ENCODE peak calls at places on chromosomes 2 and 18, in nine cellular contexts. S is mammary epithelial cell, M is AG04450, U is ascending aorta, K is esophagus squamous epithelium, V is aorta, B is tibial nerve, T is left lung, R is transverse colon. Y is an unnamed sample.

GRCh38 chr2:64751286-64752260 is 97.9 kb upstream of the SERTAD2 start:
- DNase-seq in S (peak), M (peak), U (no peak), K (no peak), V (peak), B (peak), T (peak), R (peak), Y (peak)

GRCh38 chr18:28175930-28176673 is 828 bp downstream of the CDH2 start:
- DNase-seq in S (peak), M (no peak), U (no peak), K (no peak), V (no peak), B (no peak), T (no peak), R (no peak), Y (no peak)

GRCh38 chr18:51513525-51513924 is 316.0 kb upstream of the MEX3C start:
- DNase-seq in S (peak), M (no peak), U (no peak), K (no peak), V (no peak), B (no peak), T (no peak), R (no peak), Y (no peak)

GRCh38 chr2:128309341-128310093 is 9.2 kb downstream of the HS6ST1 start:
- DNase-seq in S (no peak), M (peak), U (peak), K (no peak), V (no peak), B (no peak), T (peak), R (peak), Y (peak)

GRCh38 chr2:66575625-66576371 is 140.9 kb downstream of the MEIS1 start:
- DNase-seq in S (no peak), M (no peak), U (peak), K (no peak), V (peak), B (no peak), T (peak), R (no peak), Y (peak)

GRCh38 chr2:46943881-46944798 is 28.5 kb upstream of the MCFD2 start:
- DNase-seq in S (no peak), M (no peak), U (no peak), K (no peak), V (no peak), B (no peak), T (no peak), R (no peak), Y (no peak)

GRCh38 chr2:172305066-172305465 is 122.3 kb upstream of the ITGA6 start:
- DNase-seq in S (no peak), M (no peak), U (no peak), K (no peak), V (no peak), B (no peak), T (no peak), R (no peak), Y (no peak)

GRCh38 chr18:32754508-32755263 is 18.1 kb downstream of the KLHL14 start:
- DNase-seq in S (no peak), M (no peak), U (no peak), K (no peak), V (no peak), B (no peak), T (no peak), R (no peak), Y (no peak)

GRCh38 chr2:202032841-202033316 is 776 bp upstream of the FZD7 start:
- DNase-seq in S (peak), M (no peak), U (peak), K (no peak), V (peak), B (peak), T (peak), R (peak), Y (peak)

GRCh38 chr2:19632327-19633040 is 269.3 kb downstream of the TTC32 start:
- DNase-seq in S (no peak), M (no peak), U (no peak), K (no peak), V (peak), B (no peak), T (no peak), R (no peak), Y (peak)

GRCh38 chr18:77341527-77341926 is 91.9 kb downstream of the GALR1 start:
- DNase-seq in S (no peak), M (no peak), U (no peak), K (no peak), V (no peak), B (no peak), T (no peak), R (no peak), Y (no peak)

GRCh38 chr2:234291765-234292204 is 205.1 kb downstream of the ARL4C start:
- DNase-seq in S (peak), M (no peak), U (no peak), K (no peak), V (peak), B (no peak), T (no peak), R (peak), Y (peak)

GRCh38 chr2:239724194-239724849 is 300.8 kb downstream of the NDUFA10 start:
- DNase-seq in S (no peak), M (no peak), U (peak), K (no peak), V (peak), B (no peak), T (peak), R (peak), Y (no peak)

GRCh38 chr2:215918901-215919585 is 94.3 kb downstream of the MREG start:
- DNase-seq in S (no peak), M (no peak), U (no peak), K (no peak), V (no peak), B (no peak), T (no peak), R (no peak), Y (no peak)

GRCh38 chr2:47536696-47537095 is 133.7 kb downstream of the MSH2 start:
- DNase-seq in S (no peak), M (no peak), U (no peak), K (no peak), V (no peak), B (no peak), T (no peak), R (no peak), Y (no peak)

GRCh38 chr18:48529796-48530195 is 9.0 kb upstream of the CTIF start:
- DNase-seq in S (peak), M (no peak), U (no peak), K (no peak), V (no peak), B (no peak), T (no peak), R (no peak), Y (no peak)

GRCh38 chr18:13500891-13501887 is 225.2 kb downstream of the FAM210A start:
- DNase-seq in S (peak), M (no peak), U (peak), K (no peak), V (peak), B (peak), T (peak), R (peak), Y (no peak)

GRCh38 chr18:34647251-34647650 is 62.8 kb upstream of the DTNA start:
- DNase-seq in S (no peak), M (no peak), U (no peak), K (no peak), V (no peak), B (no peak), T (no peak), R (no peak), Y (no peak)

GRCh38 chr2:176291768-176292393 is 22.6 kb downstream of the MTX2 start:
- DNase-seq in S (no peak), M (no peak), U (no peak), K (no peak), V (no peak), B (no peak), T (no peak), R (no peak), Y (no peak)

GRCh38 chr18:60555629-60556028 is 183.1 kb upstream of the MC4R start:
- DNase-seq in S (no peak), M (no peak), U (no peak), K (no peak), V (no peak), B (no peak), T (no peak), R (no peak), Y (peak)

GRCh38 chr2:222352981-222353380 is 54.2 kb upstream of the PAX3 start:
- DNase-seq in S (peak), M (no peak), U (no peak), K (no peak), V (no peak), B (no peak), T (no peak), R (no peak), Y (no peak)

GRCh38 chr2:11406492-11407381 is 59.2 kb downstream of the E2F6 start:
- DNase-seq in S (peak), M (peak), U (peak), K (no peak), V (peak), B (no peak), T (no peak), R (peak), Y (no peak)

GRCh38 chr2:7083580-7084509 is 166.6 kb downstream of the RNF144A start:
- DNase-seq in S (peak), M (no peak), U (no peak), K (no peak), V (no peak), B (no peak), T (no peak), R (no peak), Y (no peak)

GRCh38 chr2:142615876-142616275 is 261.6 kb upstream of the KYNU start:
- DNase-seq in S (no peak), M (no peak), U (no peak), K (no peak), V (no peak), B (no peak), T (no peak), R (no peak), Y (no peak)

GRCh38 chr2:71340176-71340575 is 8.6 kb downstream of the ZNF638 start:
- DNase-seq in S (no peak), M (no peak), U (no peak), K (no peak), V (no peak), B (no peak), T (no peak), R (no peak), Y (no peak)

GRCh38 chr2:171675810-171676345 is 11.4 kb upstream of the DYNC1I2 start:
- DNase-seq in S (no peak), M (no peak), U (no peak), K (no peak), V (no peak), B (no peak), T (no peak), R (no peak), Y (no peak)

GRCh38 chr18:77250926-77251729 is 1.5 kb downstream of the GALR1 start:
- DNase-seq in S (no peak), M (no peak), U (no peak), K (no peak), V (no peak), B (no peak), T (no peak), R (no peak), Y (no peak)

GRCh38 chr18:79506191-79507075 is 110.7 kb downstream of the NFATC1 start:
- DNase-seq in S (no peak), M (no peak), U (peak), K (no peak), V (peak), B (peak), T (peak), R (peak), Y (no peak)

GRCh38 chr18:46411862-46412690 is 244.9 kb downstream of the LOXHD1 start:
- DNase-seq in S (peak), M (no peak), U (no peak), K (no peak), V (no peak), B (no peak), T (no peak), R (no peak), Y (peak)

GRCh38 chr2:231648579-231649174 is 56.0 kb downstream of the TEX44 start:
- DNase-seq in S (peak), M (no peak), U (peak), K (no peak), V (peak), B (no peak), T (peak), R (peak), Y (peak)

GRCh38 chr2:107529146-107529545 is 297.5 kb upstream of the RGPD4 start:
- DNase-seq in S (no peak), M (no peak), U (no peak), K (no peak), V (no peak), B (no peak), T (no peak), R (no peak), Y (no peak)

GRCh38 chr2:122520212-122520611 is 764.8 kb downstream of the TSN start:
- DNase-seq in S (no peak), M (no peak), U (no peak), K (no peak), V (no peak), B (no peak), T (no peak), R (no peak), Y (no peak)

GRCh38 chr2:58512878-58513277 is 271.8 kb upstream of the FANCL start:
- DNase-seq in S (no peak), M (no peak), U (no peak), K (no peak), V (no peak), B (no peak), T (no peak), R (no peak), Y (no peak)

GRCh38 chr2:223751012-223751411 is 86.4 kb downstream of the AP1S3 start:
- DNase-seq in S (no peak), M (no peak), U (no peak), K (no peak), V (no peak), B (no peak), T (no peak), R (no peak), Y (no peak)

GRCh38 chr2:119431976-119432881 is 575 bp downstream of the TMEM37 start:
- DNase-seq in S (no peak), M (no peak), U (no peak), K (no peak), V (peak), B (no peak), T (peak), R (peak), Y (peak)

GRCh38 chr2:192288290-192288689 is 93.6 kb upstream of the TMEFF2 start:
- DNase-seq in S (no peak), M (no peak), U (no peak), K (no peak), V (no peak), B (no peak), T (no peak), R (no peak), Y (no peak)

DNA sequence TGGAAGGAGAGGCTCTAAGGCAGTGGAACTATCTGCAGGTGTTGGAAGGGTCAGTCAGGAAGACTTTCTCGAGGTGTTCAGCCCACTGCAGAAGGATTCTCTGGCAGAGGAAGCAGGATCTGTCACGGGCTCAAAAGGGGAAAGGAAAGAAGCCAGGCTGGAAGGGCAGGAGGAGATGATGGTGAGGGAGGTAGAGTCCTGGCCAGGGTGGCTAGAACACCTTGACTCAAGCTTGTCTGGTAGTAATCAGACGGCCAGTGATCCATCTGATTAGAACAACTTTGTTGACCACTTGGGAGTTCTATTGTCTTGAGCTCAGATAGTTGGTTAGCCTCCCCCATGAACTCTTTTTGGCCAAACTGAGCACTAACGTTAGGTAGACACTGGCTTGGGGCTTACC is 9.7 kb upstream of the ATOH8 start:
- DNase-seq in S (no peak), M (no peak), U (no peak), K (no peak), V (no peak), B (no peak), T (no peak), R (no peak), Y (no peak)
- H3K27ac ChIP-seq in S (no peak), M (no peak), U (peak), K (peak), V (peak), B (peak), T (no peak), R (peak), Y (no peak)

DNA sequence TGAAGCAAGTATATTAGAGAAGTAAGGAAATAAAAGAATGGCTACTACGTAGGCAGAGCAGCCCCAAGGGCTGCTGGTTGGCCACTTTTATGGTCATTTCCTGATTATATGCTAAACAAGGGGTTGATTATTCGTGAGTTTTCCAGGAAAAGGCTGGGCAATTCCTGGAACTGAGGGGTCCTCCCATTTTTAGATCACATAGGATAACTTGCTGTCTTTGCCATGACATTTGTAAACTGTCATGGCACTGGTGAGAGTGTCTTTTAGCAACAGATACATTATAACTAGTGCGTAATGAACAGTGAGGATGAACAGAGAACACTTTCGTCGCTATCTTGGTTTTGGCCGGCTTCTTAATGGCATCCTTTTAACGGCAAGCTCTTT is 2.6 kb upstream of the UBE2F start:
- DNase-seq in S (no peak), M (no peak), U (no peak), K (no peak), V (no peak), B (no peak), T (no peak), R (no peak), Y (no peak)
- H3K27ac ChIP-seq in S (no peak), M (no peak), U (no peak), K (no peak), V (no peak), B (no peak), T (no peak), R (no peak), Y (no peak)

GRCh38 chr18:26271917-26272549 is 45.8 kb downstream of the TAF4B start:
- DNase-seq in S (no peak), M (no peak), U (no peak), K (no peak), V (no peak), B (no peak), T (no peak), R (no peak), Y (no peak)
- H3K27ac ChIP-seq in S (no peak), M (no peak), U (no peak), K (no peak), V (no peak), B (no peak), T (no peak), R (no peak), Y (no peak)

DNA sequence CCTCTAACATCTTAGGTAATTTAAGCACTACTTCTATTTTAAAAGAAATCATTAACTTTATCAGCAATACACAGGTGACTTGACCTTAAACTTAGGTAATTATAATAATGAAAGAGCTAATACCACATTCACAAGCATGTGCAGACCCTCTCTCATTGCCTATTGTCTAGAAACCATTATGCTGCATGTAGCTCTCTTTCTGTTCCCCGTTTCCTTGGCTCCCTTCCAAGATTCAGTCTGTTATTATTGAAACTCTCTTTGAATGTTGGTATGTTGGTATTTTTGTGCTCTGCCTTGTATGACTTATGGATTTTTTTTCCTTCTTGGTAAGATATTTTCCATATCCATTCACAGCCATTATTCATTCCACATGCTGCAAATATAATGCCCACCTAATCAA is 201.2 kb downstream of the CDCA7 start:
- DNase-seq in S (no peak), M (no peak), U (no peak), K (no peak), V (no peak), B (peak), T (no peak), R (no peak), Y (no peak)
- H3K27ac ChIP-seq in S (no peak), M (no peak), U (no peak), K (no peak), V (no peak), B (no peak), T (no peak), R (no peak), Y (no peak)

Y was measured in colonic mucosa.